ENCODE peak calls at places on chromosomes 5 and 9, in ten cellular contexts. One of them, this sample, is unnamed.

GRCh38 chr9:91680129-91680528 is 256.5 kb upstream of the NFIL3 start:
- DNase-seq in GM12865: no peak
- DNase-seq in GM19239: no peak
- DNase-seq in COR-L47: no peak
- DNase-seq in psoas muscle: no peak
- DNase-seq in activated gamma-delta T cell treated with Interleukin-2 at 50 U/mL for 16 hours: no peak
- DNase-seq in kidney tubule cell: peak
- DNase-seq in T-helper 2 cell: no peak
- DNase-seq in H4: no peak
- DNase-seq in activated T-helper 1 cell treated with anti-CD3 and anti-CD28 coated beads, Interleukin-12 subunit alpha, Interleukin-12 subunit beta, Interleukin-2, Interleukin-4 antibody, amounts not matched to agents 30 ng/mL and 10 ng/mL and 1 ng/mL, durations not matched to agents 14 hours and 24 hours and 36 hours: no peak
- DNase-seq in this sample: no peak

GRCh38 chr5:164355267-164355830 is 849.9 kb downstream of the MAT2B start:
- DNase-seq in H4: no peak
- DNase-seq in GM19239: no peak
- DNase-seq in COR-L47: no peak
- DNase-seq in kidney tubule cell: no peak
- DNase-seq in activated T-helper 1 cell treated with anti-CD3 and anti-CD28 coated beads, Interleukin-12 subunit alpha, Interleukin-12 subunit beta, Interleukin-2, Interleukin-4 antibody, amounts not matched to agents 30 ng/mL and 10 ng/mL and 1 ng/mL, durations not matched to agents 14 hours and 24 hours and 36 hours: no peak
- DNase-seq in activated gamma-delta T cell treated with Interleukin-2 at 50 U/mL for 16 hours: no peak
- DNase-seq in psoas muscle: no peak
- DNase-seq in GM12865: no peak
- DNase-seq in T-helper 2 cell: no peak
- DNase-seq in this sample: no peak

GRCh38 chr9:34741628-34742027 is 31.7 kb upstream of the CCL21 start:
- DNase-seq in GM19239: no peak
- DNase-seq in activated gamma-delta T cell treated with Interleukin-2 at 50 U/mL for 16 hours: no peak
- DNase-seq in kidney tubule cell: no peak
- DNase-seq in activated T-helper 1 cell treated with anti-CD3 and anti-CD28 coated beads, Interleukin-12 subunit alpha, Interleukin-12 subunit beta, Interleukin-2, Interleukin-4 antibody, amounts not matched to agents 30 ng/mL and 10 ng/mL and 1 ng/mL, durations not matched to agents 14 hours and 24 hours and 36 hours: no peak
- DNase-seq in T-helper 2 cell: no peak
- DNase-seq in psoas muscle: no peak
- DNase-seq in H4: no peak
- DNase-seq in GM12865: no peak
- DNase-seq in COR-L47: no peak
- DNase-seq in this sample: no peak

GRCh38 chr9:131282688-131283422 is 6.5 kb upstream of the FAM78A start:
- DNase-seq in activated T-helper 1 cell treated with anti-CD3 and anti-CD28 coated beads, Interleukin-12 subunit alpha, Interleukin-12 subunit beta, Interleukin-2, Interleukin-4 antibody, amounts not matched to agents 30 ng/mL and 10 ng/mL and 1 ng/mL, durations not matched to agents 14 hours and 24 hours and 36 hours: no peak
- DNase-seq in GM19239: no peak
- DNase-seq in H4: no peak
- DNase-seq in T-helper 2 cell: no peak
- DNase-seq in COR-L47: no peak
- DNase-seq in psoas muscle: peak
- DNase-seq in kidney tubule cell: no peak
- DNase-seq in GM12865: no peak
- DNase-seq in activated gamma-delta T cell treated with Interleukin-2 at 50 U/mL for 16 hours: no peak
- DNase-seq in this sample: no peak

GRCh38 chr5:74183041-74183440 is 457.5 kb downstream of the ENC1 start:
- DNase-seq in COR-L47: no peak
- DNase-seq in psoas muscle: no peak
- DNase-seq in activated gamma-delta T cell treated with Interleukin-2 at 50 U/mL for 16 hours: no peak
- DNase-seq in GM19239: no peak
- DNase-seq in kidney tubule cell: peak
- DNase-seq in GM12865: no peak
- DNase-seq in H4: no peak
- DNase-seq in activated T-helper 1 cell treated with anti-CD3 and anti-CD28 coated beads, Interleukin-12 subunit alpha, Interleukin-12 subunit beta, Interleukin-2, Interleukin-4 antibody, amounts not matched to agents 30 ng/mL and 10 ng/mL and 1 ng/mL, durations not matched to agents 14 hours and 24 hours and 36 hours: no peak
- DNase-seq in T-helper 2 cell: no peak
- DNase-seq in this sample: no peak

GRCh38 chr5:159104058-159104651 is 4.4 kb upstream of the EBF1 start:
- DNase-seq in T-helper 2 cell: no peak
- DNase-seq in activated T-helper 1 cell treated with anti-CD3 and anti-CD28 coated beads, Interleukin-12 subunit alpha, Interleukin-12 subunit beta, Interleukin-2, Interleukin-4 antibody, amounts not matched to agents 30 ng/mL and 10 ng/mL and 1 ng/mL, durations not matched to agents 14 hours and 24 hours and 36 hours: no peak
- DNase-seq in activated gamma-delta T cell treated with Interleukin-2 at 50 U/mL for 16 hours: no peak
- DNase-seq in GM12865: peak
- DNase-seq in COR-L47: no peak
- DNase-seq in H4: no peak
- DNase-seq in psoas muscle: no peak
- DNase-seq in kidney tubule cell: peak
- DNase-seq in GM19239: no peak
- DNase-seq in this sample: peak

GRCh38 chr5:125311743-125312142 is 565.3 kb upstream of the ZNF608 start:
- DNase-seq in activated T-helper 1 cell treated with anti-CD3 and anti-CD28 coated beads, Interleukin-12 subunit alpha, Interleukin-12 subunit beta, Interleukin-2, Interleukin-4 antibody, amounts not matched to agents 30 ng/mL and 10 ng/mL and 1 ng/mL, durations not matched to agents 14 hours and 24 hours and 36 hours: no peak
- DNase-seq in GM12865: no peak
- DNase-seq in kidney tubule cell: peak
- DNase-seq in psoas muscle: no peak
- DNase-seq in GM19239: no peak
- DNase-seq in activated gamma-delta T cell treated with Interleukin-2 at 50 U/mL for 16 hours: no peak
- DNase-seq in COR-L47: no peak
- DNase-seq in H4: no peak
- DNase-seq in T-helper 2 cell: no peak
- DNase-seq in this sample: no peak

GRCh38 chr5:141560141-141560540 is 58.7 kb downstream of the DIAPH1 start:
- DNase-seq in kidney tubule cell: peak
- DNase-seq in GM12865: no peak
- DNase-seq in T-helper 2 cell: no peak
- DNase-seq in COR-L47: peak
- DNase-seq in activated T-helper 1 cell treated with anti-CD3 and anti-CD28 coated beads, Interleukin-12 subunit alpha, Interleukin-12 subunit beta, Interleukin-2, Interleukin-4 antibody, amounts not matched to agents 30 ng/mL and 10 ng/mL and 1 ng/mL, durations not matched to agents 14 hours and 24 hours and 36 hours: no peak
- DNase-seq in H4: peak
- DNase-seq in psoas muscle: no peak
- DNase-seq in GM19239: no peak
- DNase-seq in activated gamma-delta T cell treated with Interleukin-2 at 50 U/mL for 16 hours: no peak
- DNase-seq in this sample: no peak

GRCh38 chr5:150777685-150778084 is 872 bp upstream of the SMIM3 start:
- DNase-seq in activated gamma-delta T cell treated with Interleukin-2 at 50 U/mL for 16 hours: no peak
- DNase-seq in kidney tubule cell: no peak
- DNase-seq in COR-L47: no peak
- DNase-seq in H4: no peak
- DNase-seq in T-helper 2 cell: no peak
- DNase-seq in activated T-helper 1 cell treated with anti-CD3 and anti-CD28 coated beads, Interleukin-12 subunit alpha, Interleukin-12 subunit beta, Interleukin-2, Interleukin-4 antibody, amounts not matched to agents 30 ng/mL and 10 ng/mL and 1 ng/mL, durations not matched to agents 14 hours and 24 hours and 36 hours: no peak
- DNase-seq in GM12865: no peak
- DNase-seq in psoas muscle: no peak
- DNase-seq in GM19239: no peak
- DNase-seq in this sample: no peak

GRCh38 chr5:96203761-96204160 is 229.3 kb downstream of the PCSK1 start:
- DNase-seq in COR-L47: no peak
- DNase-seq in activated T-helper 1 cell treated with anti-CD3 and anti-CD28 coated beads, Interleukin-12 subunit alpha, Interleukin-12 subunit beta, Interleukin-2, Interleukin-4 antibody, amounts not matched to agents 30 ng/mL and 10 ng/mL and 1 ng/mL, durations not matched to agents 14 hours and 24 hours and 36 hours: no peak
- DNase-seq in T-helper 2 cell: no peak
- DNase-seq in GM19239: no peak
- DNase-seq in psoas muscle: no peak
- DNase-seq in H4: no peak
- DNase-seq in GM12865: no peak
- DNase-seq in kidney tubule cell: no peak
- DNase-seq in activated gamma-delta T cell treated with Interleukin-2 at 50 U/mL for 16 hours: no peak
- DNase-seq in this sample: no peak

GRCh38 chr9:13144176-13144820 is 135.2 kb downstream of the MPDZ start:
- DNase-seq in GM12865: no peak
- DNase-seq in psoas muscle: no peak
- DNase-seq in COR-L47: no peak
- DNase-seq in activated gamma-delta T cell treated with Interleukin-2 at 50 U/mL for 16 hours: no peak
- DNase-seq in H4: no peak
- DNase-seq in activated T-helper 1 cell treated with anti-CD3 and anti-CD28 coated beads, Interleukin-12 subunit alpha, Interleukin-12 subunit beta, Interleukin-2, Interleukin-4 antibody, amounts not matched to agents 30 ng/mL and 10 ng/mL and 1 ng/mL, durations not matched to agents 14 hours and 24 hours and 36 hours: no peak
- DNase-seq in GM19239: no peak
- DNase-seq in kidney tubule cell: no peak
- DNase-seq in T-helper 2 cell: no peak
- DNase-seq in this sample: no peak

GRCh38 chr9:124286292-124286931 is 28.7 kb downstream of the NEK6 start:
- DNase-seq in COR-L47: no peak
- DNase-seq in kidney tubule cell: peak
- DNase-seq in T-helper 2 cell: peak
- DNase-seq in H4: peak
- DNase-seq in GM19239: no peak
- DNase-seq in psoas muscle: no peak
- DNase-seq in GM12865: peak
- DNase-seq in activated T-helper 1 cell treated with anti-CD3 and anti-CD28 coated beads, Interleukin-12 subunit alpha, Interleukin-12 subunit beta, Interleukin-2, Interleukin-4 antibody, amounts not matched to agents 30 ng/mL and 10 ng/mL and 1 ng/mL, durations not matched to agents 14 hours and 24 hours and 36 hours: no peak
- DNase-seq in activated gamma-delta T cell treated with Interleukin-2 at 50 U/mL for 16 hours: peak
- DNase-seq in this sample: no peak

GRCh38 chr5:127871448-127872153 is 168.4 kb downstream of the CCDC192 start:
- DNase-seq in H4: no peak
- DNase-seq in T-helper 2 cell: no peak
- DNase-seq in activated T-helper 1 cell treated with anti-CD3 and anti-CD28 coated beads, Interleukin-12 subunit alpha, Interleukin-12 subunit beta, Interleukin-2, Interleukin-4 antibody, amounts not matched to agents 30 ng/mL and 10 ng/mL and 1 ng/mL, durations not matched to agents 14 hours and 24 hours and 36 hours: no peak
- DNase-seq in activated gamma-delta T cell treated with Interleukin-2 at 50 U/mL for 16 hours: no peak
- DNase-seq in psoas muscle: no peak
- DNase-seq in GM19239: no peak
- DNase-seq in GM12865: no peak
- DNase-seq in kidney tubule cell: peak
- DNase-seq in COR-L47: no peak
- DNase-seq in this sample: no peak

GRCh38 chr9:12934515-12935301 is 159.9 kb downstream of the LURAP1L start:
- DNase-seq in psoas muscle: no peak
- DNase-seq in kidney tubule cell: peak
- DNase-seq in T-helper 2 cell: no peak
- DNase-seq in GM12865: no peak
- DNase-seq in COR-L47: no peak
- DNase-seq in GM19239: no peak
- DNase-seq in H4: no peak
- DNase-seq in activated T-helper 1 cell treated with anti-CD3 and anti-CD28 coated beads, Interleukin-12 subunit alpha, Interleukin-12 subunit beta, Interleukin-2, Interleukin-4 antibody, amounts not matched to agents 30 ng/mL and 10 ng/mL and 1 ng/mL, durations not matched to agents 14 hours and 24 hours and 36 hours: no peak
- DNase-seq in activated gamma-delta T cell treated with Interleukin-2 at 50 U/mL for 16 hours: no peak
- DNase-seq in this sample: no peak

GRCh38 chr5:12354686-12355085 is 450.4 kb upstream of the CTNND2 start:
- DNase-seq in GM19239: no peak
- DNase-seq in activated gamma-delta T cell treated with Interleukin-2 at 50 U/mL for 16 hours: no peak
- DNase-seq in activated T-helper 1 cell treated with anti-CD3 and anti-CD28 coated beads, Interleukin-12 subunit alpha, Interleukin-12 subunit beta, Interleukin-2, Interleukin-4 antibody, amounts not matched to agents 30 ng/mL and 10 ng/mL and 1 ng/mL, durations not matched to agents 14 hours and 24 hours and 36 hours: no peak
- DNase-seq in T-helper 2 cell: no peak
- DNase-seq in H4: peak
- DNase-seq in psoas muscle: no peak
- DNase-seq in COR-L47: no peak
- DNase-seq in GM12865: no peak
- DNase-seq in kidney tubule cell: no peak
- DNase-seq in this sample: no peak

GRCh38 chr9:114452219-114453169 is 52.8 kb downstream of the WHRN start:
- DNase-seq in psoas muscle: no peak
- DNase-seq in GM12865: no peak
- DNase-seq in H4: no peak
- DNase-seq in activated gamma-delta T cell treated with Interleukin-2 at 50 U/mL for 16 hours: no peak
- DNase-seq in COR-L47: peak
- DNase-seq in GM19239: no peak
- DNase-seq in T-helper 2 cell: no peak
- DNase-seq in activated T-helper 1 cell treated with anti-CD3 and anti-CD28 coated beads, Interleukin-12 subunit alpha, Interleukin-12 subunit beta, Interleukin-2, Interleukin-4 antibody, amounts not matched to agents 30 ng/mL and 10 ng/mL and 1 ng/mL, durations not matched to agents 14 hours and 24 hours and 36 hours: no peak
- DNase-seq in kidney tubule cell: no peak
- DNase-seq in this sample: no peak

GRCh38 chr5:56838409-56839039 is 23.2 kb downstream of the MAP3K1 start:
- DNase-seq in T-helper 2 cell: no peak
- DNase-seq in activated gamma-delta T cell treated with Interleukin-2 at 50 U/mL for 16 hours: no peak
- DNase-seq in psoas muscle: no peak
- DNase-seq in kidney tubule cell: peak
- DNase-seq in GM19239: no peak
- DNase-seq in COR-L47: peak
- DNase-seq in activated T-helper 1 cell treated with anti-CD3 and anti-CD28 coated beads, Interleukin-12 subunit alpha, Interleukin-12 subunit beta, Interleukin-2, Interleukin-4 antibody, amounts not matched to agents 30 ng/mL and 10 ng/mL and 1 ng/mL, durations not matched to agents 14 hours and 24 hours and 36 hours: no peak
- DNase-seq in GM12865: peak
- DNase-seq in H4: peak
- DNase-seq in this sample: no peak

GRCh38 chr9:137129089-137129455 is 9.9 kb upstream of the GRIN1 start:
- DNase-seq in GM12865: peak
- DNase-seq in activated gamma-delta T cell treated with Interleukin-2 at 50 U/mL for 16 hours: no peak
- DNase-seq in psoas muscle: no peak
- DNase-seq in COR-L47: no peak
- DNase-seq in GM19239: peak
- DNase-seq in activated T-helper 1 cell treated with anti-CD3 and anti-CD28 coated beads, Interleukin-12 subunit alpha, Interleukin-12 subunit beta, Interleukin-2, Interleukin-4 antibody, amounts not matched to agents 30 ng/mL and 10 ng/mL and 1 ng/mL, durations not matched to agents 14 hours and 24 hours and 36 hours: no peak
- DNase-seq in H4: no peak
- DNase-seq in T-helper 2 cell: no peak
- DNase-seq in kidney tubule cell: peak
- DNase-seq in this sample: no peak

GRCh38 chr5:13143630-13144029 is 800.9 kb downstream of the DNAH5 start:
- DNase-seq in activated gamma-delta T cell treated with Interleukin-2 at 50 U/mL for 16 hours: no peak
- DNase-seq in GM12865: no peak
- DNase-seq in H4: no peak
- DNase-seq in psoas muscle: no peak
- DNase-seq in GM19239: no peak
- DNase-seq in kidney tubule cell: peak
- DNase-seq in COR-L47: no peak
- DNase-seq in activated T-helper 1 cell treated with anti-CD3 and anti-CD28 coated beads, Interleukin-12 subunit alpha, Interleukin-12 subunit beta, Interleukin-2, Interleukin-4 antibody, amounts not matched to agents 30 ng/mL and 10 ng/mL and 1 ng/mL, durations not matched to agents 14 hours and 24 hours and 36 hours: no peak
- DNase-seq in T-helper 2 cell: no peak
- DNase-seq in this sample: no peak

GRCh38 chr9:19184144-19184917 is 46.2 kb upstream of the DENND4C start:
- DNase-seq in activated T-helper 1 cell treated with anti-CD3 and anti-CD28 coated beads, Interleukin-12 subunit alpha, Interleukin-12 subunit beta, Interleukin-2, Interleukin-4 antibody, amounts not matched to agents 30 ng/mL and 10 ng/mL and 1 ng/mL, durations not matched to agents 14 hours and 24 hours and 36 hours: peak
- DNase-seq in psoas muscle: peak
- DNase-seq in kidney tubule cell: peak
- DNase-seq in GM19239: peak
- DNase-seq in T-helper 2 cell: peak
- DNase-seq in H4: peak
- DNase-seq in activated gamma-delta T cell treated with Interleukin-2 at 50 U/mL for 16 hours: peak
- DNase-seq in COR-L47: no peak
- DNase-seq in GM12865: peak
- DNase-seq in this sample: peak

GRCh38 chr5:1312993-1313833 is 18.3 kb upstream of the TERT start:
- DNase-seq in COR-L47: peak
- DNase-seq in activated gamma-delta T cell treated with Interleukin-2 at 50 U/mL for 16 hours: peak
- DNase-seq in GM19239: no peak
- DNase-seq in psoas muscle: no peak
- DNase-seq in T-helper 2 cell: peak
- DNase-seq in kidney tubule cell: no peak
- DNase-seq in H4: no peak
- DNase-seq in GM12865: peak
- DNase-seq in activated T-helper 1 cell treated with anti-CD3 and anti-CD28 coated beads, Interleukin-12 subunit alpha, Interleukin-12 subunit beta, Interleukin-2, Interleukin-4 antibody, amounts not matched to agents 30 ng/mL and 10 ng/mL and 1 ng/mL, durations not matched to agents 14 hours and 24 hours and 36 hours: peak
- DNase-seq in this sample: peak

GRCh38 chr9:32551491-32552049 is 557 bp upstream of the SMIM27 start:
- DNase-seq in GM19239: no peak
- DNase-seq in kidney tubule cell: peak
- DNase-seq in COR-L47: no peak
- DNase-seq in H4: no peak
- DNase-seq in GM12865: peak
- DNase-seq in activated gamma-delta T cell treated with Interleukin-2 at 50 U/mL for 16 hours: peak
- DNase-seq in psoas muscle: peak
- DNase-seq in activated T-helper 1 cell treated with anti-CD3 and anti-CD28 coated beads, Interleukin-12 subunit alpha, Interleukin-12 subunit beta, Interleukin-2, Interleukin-4 antibody, amounts not matched to agents 30 ng/mL and 10 ng/mL and 1 ng/mL, durations not matched to agents 14 hours and 24 hours and 36 hours: peak
- DNase-seq in T-helper 2 cell: peak
- DNase-seq in this sample: no peak

GRCh38 chr5:41921874-41922273 is 3.2 kb upstream of the FBXO4 start:
- DNase-seq in activated T-helper 1 cell treated with anti-CD3 and anti-CD28 coated beads, Interleukin-12 subunit alpha, Interleukin-12 subunit beta, Interleukin-2, Interleukin-4 antibody, amounts not matched to agents 30 ng/mL and 10 ng/mL and 1 ng/mL, durations not matched to agents 14 hours and 24 hours and 36 hours: no peak
- DNase-seq in GM19239: no peak
- DNase-seq in kidney tubule cell: peak
- DNase-seq in psoas muscle: no peak
- DNase-seq in H4: peak
- DNase-seq in T-helper 2 cell: no peak
- DNase-seq in activated gamma-delta T cell treated with Interleukin-2 at 50 U/mL for 16 hours: no peak
- DNase-seq in COR-L47: no peak
- DNase-seq in GM12865: no peak
- DNase-seq in this sample: no peak

GRCh38 chr5:134438641-134439621 is 27.2 kb upstream of the CDKN2AIPNL start:
- DNase-seq in activated gamma-delta T cell treated with Interleukin-2 at 50 U/mL for 16 hours: no peak
- DNase-seq in activated T-helper 1 cell treated with anti-CD3 and anti-CD28 coated beads, Interleukin-12 subunit alpha, Interleukin-12 subunit beta, Interleukin-2, Interleukin-4 antibody, amounts not matched to agents 30 ng/mL and 10 ng/mL and 1 ng/mL, durations not matched to agents 14 hours and 24 hours and 36 hours: no peak
- DNase-seq in H4: peak
- DNase-seq in T-helper 2 cell: no peak
- DNase-seq in COR-L47: no peak
- DNase-seq in psoas muscle: peak
- DNase-seq in GM12865: no peak
- DNase-seq in GM19239: no peak
- DNase-seq in kidney tubule cell: peak
- DNase-seq in this sample: no peak

GRCh38 chr5:147162740-147163139 is 72.1 kb upstream of the STK32A start:
- DNase-seq in T-helper 2 cell: no peak
- DNase-seq in kidney tubule cell: no peak
- DNase-seq in activated T-helper 1 cell treated with anti-CD3 and anti-CD28 coated beads, Interleukin-12 subunit alpha, Interleukin-12 subunit beta, Interleukin-2, Interleukin-4 antibody, amounts not matched to agents 30 ng/mL and 10 ng/mL and 1 ng/mL, durations not matched to agents 14 hours and 24 hours and 36 hours: no peak
- DNase-seq in H4: no peak
- DNase-seq in GM12865: no peak
- DNase-seq in GM19239: no peak
- DNase-seq in activated gamma-delta T cell treated with Interleukin-2 at 50 U/mL for 16 hours: no peak
- DNase-seq in COR-L47: no peak
- DNase-seq in psoas muscle: no peak
- DNase-seq in this sample: no peak

GRCh38 chr9:109454601-109455155 is 43.4 kb downstream of the PTPN3 start:
- DNase-seq in GM12865: no peak
- DNase-seq in activated gamma-delta T cell treated with Interleukin-2 at 50 U/mL for 16 hours: no peak
- DNase-seq in kidney tubule cell: no peak
- DNase-seq in COR-L47: no peak
- DNase-seq in psoas muscle: no peak
- DNase-seq in T-helper 2 cell: no peak
- DNase-seq in GM19239: no peak
- DNase-seq in activated T-helper 1 cell treated with anti-CD3 and anti-CD28 coated beads, Interleukin-12 subunit alpha, Interleukin-12 subunit beta, Interleukin-2, Interleukin-4 antibody, amounts not matched to agents 30 ng/mL and 10 ng/mL and 1 ng/mL, durations not matched to agents 14 hours and 24 hours and 36 hours: no peak
- DNase-seq in H4: no peak
- DNase-seq in this sample: no peak

GRCh38 chr5:9468070-9468388 is 77.8 kb downstream of the SEMA5A start:
- DNase-seq in T-helper 2 cell: no peak
- DNase-seq in activated gamma-delta T cell treated with Interleukin-2 at 50 U/mL for 16 hours: no peak
- DNase-seq in kidney tubule cell: peak
- DNase-seq in H4: peak
- DNase-seq in COR-L47: no peak
- DNase-seq in GM12865: no peak
- DNase-seq in psoas muscle: no peak
- DNase-seq in GM19239: no peak
- DNase-seq in activated T-helper 1 cell treated with anti-CD3 and anti-CD28 coated beads, Interleukin-12 subunit alpha, Interleukin-12 subunit beta, Interleukin-2, Interleukin-4 antibody, amounts not matched to agents 30 ng/mL and 10 ng/mL and 1 ng/mL, durations not matched to agents 14 hours and 24 hours and 36 hours: no peak
- DNase-seq in this sample: no peak

GRCh38 chr5:150142800-150143724 is 12.6 kb downstream of the PDGFRB start:
- DNase-seq in activated T-helper 1 cell treated with anti-CD3 and anti-CD28 coated beads, Interleukin-12 subunit alpha, Interleukin-12 subunit beta, Interleukin-2, Interleukin-4 antibody, amounts not matched to agents 30 ng/mL and 10 ng/mL and 1 ng/mL, durations not matched to agents 14 hours and 24 hours and 36 hours: no peak
- DNase-seq in kidney tubule cell: peak
- DNase-seq in psoas muscle: peak
- DNase-seq in activated gamma-delta T cell treated with Interleukin-2 at 50 U/mL for 16 hours: no peak
- DNase-seq in COR-L47: no peak
- DNase-seq in GM12865: no peak
- DNase-seq in T-helper 2 cell: no peak
- DNase-seq in GM19239: no peak
- DNase-seq in H4: peak
- DNase-seq in this sample: peak